ENCODE peak calls at places on chromosomes 12 and 14, in eight cellular contexts. Y is mucosa of descending colon, Z is Calu3, N is breast epithelium, E is fibroblast of the aortic adventitia, F is Peyer's patch, J is glutamatergic neuron, G is tibial artery. K is an unnamed sample.

GRCh38 chr12:66405395-66405794 is 103.1 kb downstream of the HELB start:
- DNase-seq in Z (no peak), G (no peak), N (no peak), J (no peak), E (peak), F (no peak), Y (no peak), K (no peak)

GRCh38 chr12:71216725-71217579 is 59.2 kb upstream of the TSPAN8 start:
- DNase-seq in Y (peak), J (peak), E (peak), F (no peak), G (peak), N (no peak), Z (peak), K (no peak)

GRCh38 chr12:123071401-123072304 is 79.2 kb downstream of the PITPNM2 start:
- DNase-seq in Z (no peak), F (no peak), G (no peak), E (no peak), N (no peak), Y (peak), J (no peak), K (no peak)

GRCh38 chr14:101562659-101563351 is 1.5 kb downstream of the DIO3 start:
- DNase-seq in J (no peak), Y (no peak), F (no peak), E (no peak), G (no peak), N (no peak), Z (no peak), K (peak)

GRCh38 chr12:116053479-116054195 is 223.9 kb downstream of the MED13L start:
- DNase-seq in F (no peak), G (peak), E (peak), N (no peak), Y (peak), J (no peak), Z (no peak), K (no peak)

GRCh38 chr14:87687338-87687876 is 305.6 kb downstream of the GALC start:
- DNase-seq in G (no peak), E (no peak), J (no peak), Z (no peak), N (no peak), F (no peak), Y (no peak), K (no peak)

GRCh38 chr14:75258079-75258802 is 20.4 kb upstream of the FOS start:
- DNase-seq in G (peak), Y (no peak), N (no peak), J (no peak), F (no peak), E (peak), Z (no peak), K (no peak)

GRCh38 chr12:121712462-121713256 is at the start of gene TMEM120B:
- DNase-seq in N (peak), J (peak), F (peak), E (peak), G (peak), Y (peak), Z (peak), K (peak)

GRCh38 chr12:3332190-3332589 is 158.8 kb upstream of the PRMT8 start:
- DNase-seq in N (no peak), F (no peak), Z (no peak), G (no peak), Y (no peak), J (no peak), E (peak), K (no peak)

GRCh38 chr12:100020370-100020769 is 35.6 kb upstream of the ANKS1B start:
- DNase-seq in Y (no peak), G (no peak), Z (no peak), E (no peak), F (no peak), N (no peak), J (no peak), K (no peak)

GRCh38 chr14:56137842-56138241 is 19.6 kb downstream of the PELI2 start:
- DNase-seq in G (no peak), Z (no peak), J (peak), N (no peak), E (no peak), F (no peak), Y (no peak), K (peak)

GRCh38 chr14:89171628-89172027 is 245.4 kb downstream of the FOXN3 start:
- DNase-seq in F (no peak), Z (no peak), J (no peak), E (no peak), G (no peak), N (no peak), Y (no peak), K (no peak)

GRCh38 chr12:89101440-89101839 is 250.9 kb downstream of the DUSP6 start:
- DNase-seq in Z (no peak), F (no peak), E (no peak), Y (no peak), G (no peak), J (no peak), N (no peak), K (peak)

GRCh38 chr12:62021808-62022207 is 238.4 kb upstream of the USP15 start:
- DNase-seq in Y (no peak), Z (no peak), J (no peak), G (no peak), E (no peak), N (no peak), F (no peak), K (no peak)

GRCh38 chr14:45028107-45028626 is 55.7 kb upstream of the PRPF39 start:
- DNase-seq in Z (no peak), N (no peak), Y (no peak), E (no peak), F (no peak), J (no peak), G (no peak), K (no peak)

GRCh38 chr14:26276757-26277156 is 321.1 kb downstream of the NOVA1 start:
- DNase-seq in Z (no peak), G (no peak), N (no peak), F (no peak), Y (no peak), J (peak), E (no peak), K (peak)

GRCh38 chr14:54672688-54673087 is 105.8 kb downstream of the SAMD4A start:
- DNase-seq in F (no peak), G (no peak), J (no peak), Y (no peak), E (peak), Z (no peak), N (no peak), K (no peak)

GRCh38 chr14:104561124-104561531 is 18.4 kb upstream of the C14orf180 start:
- DNase-seq in G (no peak), Z (no peak), F (no peak), E (no peak), J (no peak), Y (no peak), N (no peak), K (no peak)

GRCh38 chr14:37551119-37551518 is 43.9 kb downstream of the FOXA1 start:
- DNase-seq in Z (no peak), J (no peak), Y (no peak), F (no peak), G (no peak), N (no peak), E (no peak), K (no peak)

GRCh38 chr14:101461891-101462290 is 99.4 kb upstream of the DIO3 start:
- DNase-seq in Z (no peak), E (no peak), F (no peak), G (peak), N (no peak), Y (no peak), J (no peak), K (no peak)

GRCh38 chr12:62621239-62621638 is 154.6 kb downstream of the MON2 start:
- DNase-seq in J (no peak), G (no peak), F (no peak), Z (no peak), Y (no peak), N (no peak), E (no peak), K (no peak)

GRCh38 chr12:24596768-24597388 is 352.0 kb downstream of the BCAT1 start:
- DNase-seq in E (peak), F (no peak), N (no peak), J (no peak), Y (no peak), Z (no peak), G (no peak), K (no peak)

GRCh38 chr14:90093942-90094595 is 32.3 kb downstream of the KCNK13 start:
- DNase-seq in F (no peak), G (no peak), N (no peak), Y (no peak), E (peak), J (no peak), Z (peak), K (no peak)

GRCh38 chr12:82458101-82458500 is 99.8 kb downstream of the METTL25 start:
- DNase-seq in F (no peak), Y (no peak), E (no peak), Z (no peak), G (no peak), N (no peak), J (no peak), K (no peak)

GRCh38 chr12:51951199-51951842 is at the start of gene ACVR1B:
- DNase-seq in G (peak), E (peak), Z (peak), J (peak), N (peak), Y (peak), F (peak), K (peak)

GRCh38 chr12:55698241-55698955 is 9.3 kb downstream of the ITGA7 start:
- DNase-seq in Z (no peak), Y (no peak), N (no peak), G (peak), E (no peak), J (no peak), F (no peak), K (no peak)

GRCh38 chr14:77883479-77884238 is 83.8 kb downstream of the ADCK1 start:
- DNase-seq in Z (no peak), Y (no peak), J (no peak), F (no peak), N (no peak), G (no peak), E (no peak), K (no peak)

GRCh38 chr12:120964298-120964697 is 14.0 kb upstream of the HNF1A start:
- DNase-seq in N (no peak), G (no peak), Y (no peak), F (no peak), J (no peak), E (no peak), Z (no peak), K (no peak)

GRCh38 chr12:53097207-53097563 is 282 bp upstream of the IGFBP6 start:
- DNase-seq in N (no peak), G (no peak), Y (no peak), F (no peak), J (no peak), Z (no peak), E (peak), K (no peak)

GRCh38 chr12:113322353-113322752 is 12.6 kb downstream of the SLC8B1 start:
- DNase-seq in J (no peak), Z (no peak), E (peak), G (no peak), F (no peak), N (no peak), Y (no peak), K (no peak)

GRCh38 chr12:67137256-67137655 is 131.9 kb upstream of the CAND1 start:
- DNase-seq in F (no peak), J (no peak), N (no peak), E (peak), Z (peak), G (no peak), Y (no peak), K (no peak)

GRCh38 chr12:54159140-54159539 is 29.6 kb downstream of the SMUG1 start:
- DNase-seq in F (peak), N (no peak), J (peak), Y (peak), E (no peak), Z (no peak), G (no peak), K (peak)
- TF ChIP-seq CTCF in F (no peak), N (no peak), J (peak), Y (no peak), E (no peak), Z (no peak), G (no peak), K (no peak)

GRCh38 chr12:92928962-92929915 is at the start of gene EEA1:
- DNase-seq in F (peak), Y (peak), Z (peak), N (peak), J (peak), E (peak), G (peak), K (peak)
- TF ChIP-seq CTCF in F (peak), Y (no peak), Z (no peak), N (no peak), J (no peak), E (peak), G (peak), K (no peak)

DNA sequence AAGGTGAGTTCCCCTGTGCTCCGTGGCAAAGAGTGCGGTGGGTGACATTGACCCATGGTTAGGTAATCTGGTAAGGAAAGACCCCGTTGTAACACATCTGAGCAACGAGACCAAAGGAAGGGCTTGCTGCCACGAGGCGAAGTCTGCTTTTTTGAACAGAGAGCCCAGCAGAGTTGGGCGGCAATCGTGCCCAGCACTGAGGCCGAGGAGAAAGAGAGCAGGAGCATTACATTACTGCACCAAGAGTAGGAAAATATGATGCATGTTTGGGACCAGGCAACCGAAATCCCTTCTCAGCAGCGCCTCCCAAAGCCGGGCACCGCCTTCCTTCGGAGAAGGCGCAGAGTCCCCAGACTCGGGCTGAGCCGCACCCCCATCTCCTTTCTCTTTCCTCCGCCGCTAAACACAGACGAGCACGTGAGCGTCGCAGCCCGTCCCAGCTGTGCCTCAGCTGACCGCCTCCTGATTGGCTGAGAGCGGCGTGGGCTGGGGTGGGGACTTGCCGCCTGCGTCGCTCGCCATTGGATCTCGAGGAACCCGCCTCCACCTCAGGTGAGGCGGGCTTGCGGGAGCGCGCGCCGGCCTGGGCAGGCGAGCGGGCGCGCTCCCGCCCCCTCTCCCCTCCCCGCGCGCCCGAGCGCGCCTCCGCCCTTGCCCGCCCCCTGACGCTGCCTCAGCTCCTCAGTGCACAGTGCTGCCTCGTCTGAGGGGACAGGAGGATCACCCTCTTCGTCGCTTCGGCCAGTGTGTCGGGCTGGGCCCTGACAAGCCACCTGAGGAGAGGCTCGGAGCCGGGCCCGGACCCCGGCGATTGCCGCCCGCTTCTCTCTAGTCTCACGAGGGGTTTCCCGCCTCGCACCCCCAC is at the start of gene HIF1A:
- DNase-seq in Y (peak), F (peak), N (peak), E (peak), J (peak), G (peak), Z (peak), K (peak)
- TF ChIP-seq CTCF in Y (peak), F (no peak), N (no peak), E (peak), J (no peak), G (peak), Z (no peak), K (no peak)

GRCh38 chr12:12083688-12084087 is 12.9 kb downstream of the BCL2L14 start:
- DNase-seq in J (no peak), Z (no peak), E (peak), N (no peak), F (no peak), Y (no peak), G (no peak), K (no peak)
- TF ChIP-seq CTCF in J (no peak), Z (no peak), E (no peak), N (no peak), F (no peak), Y (no peak), G (no peak), K (no peak)

GRCh38 chr14:94123296-94123695 is 6.1 kb downstream of the IFI27L2 start:
- DNase-seq in J (no peak), N (no peak), F (no peak), Y (no peak), E (no peak), Z (no peak), G (peak), K (no peak)
- TF ChIP-seq CTCF in J (no peak), N (no peak), F (no peak), Y (no peak), E (no peak), Z (no peak), G (no peak), K (no peak)

GRCh38 chr14:35261774-35262173 is 30.4 kb upstream of the PSMA6 start:
- DNase-seq in J (no peak), N (no peak), E (peak), F (no peak), G (no peak), Y (peak), Z (no peak), K (no peak)
- TF ChIP-seq CTCF in J (no peak), N (no peak), E (peak), F (peak), G (peak), Y (no peak), Z (no peak), K (no peak)

DNA sequence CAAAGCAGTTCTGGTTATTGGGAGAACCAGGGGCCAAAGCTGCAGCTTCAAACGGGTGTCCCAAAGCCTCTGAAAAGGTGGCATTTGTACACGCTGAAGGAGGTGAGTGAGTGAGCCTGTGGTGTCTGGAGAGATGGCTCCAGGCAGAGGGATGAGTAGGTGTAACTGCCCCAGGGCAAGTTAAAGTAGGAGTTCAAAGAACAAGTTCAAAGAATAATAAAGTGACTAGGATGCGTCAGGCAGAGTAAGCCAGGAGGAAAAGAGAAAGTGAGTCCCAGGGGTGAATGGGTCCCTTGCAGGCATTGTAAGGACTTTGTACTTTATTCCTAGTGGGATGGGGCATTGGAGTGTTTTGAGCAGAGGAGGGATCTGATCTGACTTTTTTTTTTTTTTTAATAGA is 201.4 kb upstream of the PWP1 start:
- DNase-seq in J (no peak), E (no peak), Z (no peak), Y (no peak), N (no peak), F (no peak), G (no peak), K (no peak)
- TF ChIP-seq CTCF in J (no peak), E (no peak), Z (no peak), Y (no peak), N (no peak), F (no peak), G (no peak), K (no peak)

K was measured in nephron progenitor cell.